ENCODE peak calls at places on chromosome 16, in seven cellular contexts. Z is AG04449; J is stimulated activated CD8-positive, alpha-beta memory T cell treated with anti-CD3 and anti-CD28 coated beads, Interleukin-4, amount 100 ng/mL, for 4 hours; G is CD8-positive, alpha-beta memory T cell; C is NCI-H1105; O is stomach; Y is activated T-cell treated with anti-CD3 and anti-CD28 coated beads, Interleukin-2, amount 50 U/mL, for 48 hours. I is an unnamed sample.

GRCh38 chr16:64731891-64732290 is 390.0 kb downstream of the CDH11 start:
- DNase-seq in Z (no peak), J (no peak), G (no peak), C (no peak), O (no peak), Y (no peak), I (no peak)

GRCh38 chr16:23538919-23539278 is 18.3 kb downstream of the EARS2 start:
- DNase-seq in Z (no peak), J (no peak), G (no peak), C (no peak), O (no peak), Y (no peak), I (no peak)

GRCh38 chr16:54429029-54429428 is 142.4 kb upstream of the IRX3 start:
- DNase-seq in Z (no peak), J (no peak), G (no peak), C (no peak), O (no peak), Y (no peak), I (no peak)

GRCh38 chr16:20538687-20539086 is 37.5 kb downstream of the ACSM2B start:
- DNase-seq in Z (no peak), J (no peak), G (no peak), C (no peak), O (no peak), Y (no peak), I (no peak)

GRCh38 chr16:21159281-21159951 is 942 bp downstream of the LDAF1 start:
- DNase-seq in Z (no peak), J (no peak), G (peak), C (no peak), O (peak), Y (peak), I (no peak)

GRCh38 chr16:15972046-15972868 is 22.8 kb downstream of the ABCC1 start:
- DNase-seq in Z (no peak), J (no peak), G (no peak), C (no peak), O (no peak), Y (no peak), I (no peak)

GRCh38 chr16:67431077-67431804 is at the start of gene HSD11B2:
- DNase-seq in Z (no peak), J (no peak), G (no peak), C (peak), O (peak), Y (peak), I (no peak)

GRCh38 chr16:3696425-3697218 is 20.7 kb downstream of the TRAP1 start:
- DNase-seq in Z (peak), J (no peak), G (no peak), C (no peak), O (peak), Y (no peak), I (peak)

GRCh38 chr16:19912445-19913305 is 28.0 kb upstream of the GPRC5B start:
- DNase-seq in Z (no peak), J (no peak), G (no peak), C (no peak), O (no peak), Y (no peak), I (no peak)

GRCh38 chr16:55668337-55669281 is 12.8 kb downstream of the SLC6A2 start:
- DNase-seq in Z (no peak), J (no peak), G (no peak), C (no peak), O (no peak), Y (no peak), I (no peak)

GRCh38 chr16:90019543-90020259 is 445 bp upstream of the DBNDD1 start:
- DNase-seq in Z (no peak), J (no peak), G (peak), C (peak), O (peak), Y (peak), I (no peak)